ENCODE peak calls at places on chromosomes 1 and 21, in five cellular contexts. J is WERI-Rb-1, P is HuH-7.5, U is T-helper 9 cell, X is mesendoderm. M is an unnamed sample.

GRCh38 chr21:45054927-45055612 is 19.3 kb upstream of the ADARB1 start:
- DNase-seq in J (no peak), P (no peak), U (no peak), X (no peak), M (no peak)

GRCh38 chr1:71393301-71393700 is 312.5 kb upstream of the ZRANB2 start:
- DNase-seq in J (no peak), P (no peak), U (no peak), X (no peak), M (no peak)

GRCh38 chr1:116772648-116773045 is 18.4 kb downstream of the CD2 start:
- DNase-seq in J (no peak), P (no peak), U (no peak), X (no peak), M (no peak)

GRCh38 chr1:180027949-180028445 is 73.4 kb downstream of the CEP350 start:
- DNase-seq in J (no peak), P (no peak), U (no peak), X (no peak), M (no peak)

GRCh38 chr1:205088341-205088740 is 4.1 kb upstream of the TMEM81 start:
- DNase-seq in J (no peak), P (no peak), U (no peak), X (no peak), M (no peak)

GRCh38 chr1:208183977-208184901 is 59.9 kb downstream of the PLXNA2 start:
- DNase-seq in J (peak), P (peak), U (no peak), X (no peak), M (no peak)

GRCh38 chr1:24191860-24192259 is 4.8 kb upstream of the IFNLR1 start:
- DNase-seq in J (no peak), P (no peak), U (no peak), X (no peak), M (no peak)

GRCh38 chr1:97271906-97272788 is 550.6 kb downstream of the PTBP2 start:
- DNase-seq in J (no peak), P (no peak), U (no peak), X (no peak), M (no peak)

GRCh38 chr1:200526709-200527612 is 93.6 kb downstream of the KIF14 start:
- DNase-seq in J (no peak), P (no peak), U (no peak), X (no peak), M (no peak)

GRCh38 chr1:218401896-218402770 is 57.0 kb downstream of the TGFB2 start:
- DNase-seq in J (no peak), P (peak), U (no peak), X (no peak), M (no peak)

GRCh38 chr21:43306911-43307676 is 119.8 kb downstream of the SIK1 start:
- DNase-seq in J (no peak), P (peak), U (no peak), X (no peak), M (no peak)

GRCh38 chr1:229607370-229607769 is 18.6 kb downstream of the TAF5L start:
- DNase-seq in J (no peak), P (no peak), U (no peak), X (no peak), M (no peak)

GRCh38 chr1:154198756-154199562 is 7.1 kb upstream of the TPM3 start:
- DNase-seq in J (peak), P (peak), U (peak), X (peak), M (peak)

GRCh38 chr1:201676061-201676644 is 137.2 kb downstream of the NAV1 start:
- DNase-seq in J (peak), P (no peak), U (no peak), X (peak), M (no peak)

GRCh38 chr1:234331511-234331910 is 41.7 kb upstream of the COA6 start:
- DNase-seq in J (no peak), P (no peak), U (no peak), X (no peak), M (no peak)

GRCh38 chr1:75133754-75134655 is at the start of gene LHX8:
- DNase-seq in J (peak), P (no peak), U (no peak), X (peak), M (no peak)

GRCh38 chr21:45923146-45923545 is 58.4 kb upstream of the COL6A1 start:
- DNase-seq in J (peak), P (peak), U (peak), X (peak), M (no peak)

GRCh38 chr1:19387045-19387467 is 74.9 kb downstream of the SLC66A1 start:
- DNase-seq in J (no peak), P (no peak), U (no peak), X (no peak), M (no peak)

GRCh38 chr1:31108861-31109260 is 43.3 kb upstream of the PUM1 start:
- DNase-seq in J (no peak), P (no peak), U (no peak), X (no peak), M (no peak)

GRCh38 chr21:27674037-27674436 is 707.1 kb upstream of the ADAMTS5 start:
- DNase-seq in J (no peak), P (no peak), U (no peak), X (no peak), M (no peak)

GRCh38 chr1:243950166-243950565 is 100.1 kb upstream of the AKT3 start:
- DNase-seq in J (no peak), P (no peak), U (no peak), X (peak), M (no peak)

GRCh38 chr1:176183618-176184017 is 23.5 kb downstream of the COP1 start:
- DNase-seq in J (no peak), P (no peak), U (no peak), X (no peak), M (no peak)

GRCh38 chr1:145782166-145783099 is 41.5 kb downstream of the RNF115 start:
- DNase-seq in J (no peak), P (no peak), U (no peak), X (no peak), M (no peak)

GRCh38 chr1:229254910-229255541 is 15.9 kb upstream of the RAB4A start:
- DNase-seq in J (no peak), P (no peak), U (no peak), X (peak), M (no peak)

GRCh38 chr1:237962985-237963384 is 72.3 kb upstream of the ZP4 start:
- DNase-seq in J (no peak), P (no peak), U (no peak), X (no peak), M (no peak)

GRCh38 chr1:17028662-17029188 is 17.0 kb upstream of the ATP13A2 start:
- DNase-seq in J (no peak), P (no peak), U (no peak), X (no peak), M (no peak)

GRCh38 chr1:39657402-39657801 is 14.5 kb downstream of the NT5C1A start:
- DNase-seq in J (no peak), P (no peak), U (no peak), X (no peak), M (no peak)

GRCh38 chr1:243474384-243474851 is 218.6 kb downstream of the SDCCAG8 start:
- DNase-seq in J (no peak), P (no peak), U (no peak), X (peak), M (no peak)

GRCh38 chr1:114685851-114686250 is 9.5 kb downstream of the AMPD1 start:
- DNase-seq in J (no peak), P (no peak), U (no peak), X (no peak), M (no peak)

GRCh38 chr1:93905734-93906133 is 3.5 kb downstream of the GCLM start:
- DNase-seq in J (no peak), P (peak), U (no peak), X (no peak), M (no peak)

GRCh38 chr1:31040038-31040437 is 25.5 kb downstream of the PUM1 start:
- DNase-seq in J (no peak), P (no peak), U (no peak), X (no peak), M (no peak)

GRCh38 chr1:239184581-239185244 is 201.7 kb upstream of the CHRM3 start:
- DNase-seq in J (no peak), P (no peak), U (no peak), X (no peak), M (no peak)

GRCh38 chr21:37915516-37915915 is 741 bp downstream of the KCNJ6 start:
- DNase-seq in J (peak), P (no peak), U (no peak), X (peak), M (peak)